ENCODE peak calls at places on chromosomes 2 and 18, in four cellular contexts. T, Y, L and A are unnamed samples.

GRCh38 chr2:63796376-63796775 is 45.3 kb upstream of the UGP2 start:
- DNase-seq in T (no peak), Y (no peak), L (no peak), A (no peak)

GRCh38 chr2:30048636-30049175 is 98.1 kb upstream of the YPEL5 start:
- DNase-seq in L (no peak), Y (no peak), T (no peak), A (no peak)

GRCh38 chr2:47650001-47650535 is 132.9 kb upstream of the MSH6 start:
- DNase-seq in L (no peak), Y (no peak), T (no peak), A (no peak)

GRCh38 chr18:48330016-48330991 is 78.9 kb downstream of the ZBTB7C start:
- DNase-seq in L (no peak), T (peak), Y (no peak), A (no peak)

GRCh38 chr2:9335322-9335754 is 88.0 kb downstream of the ITGB1BP1 start:
- DNase-seq in T (no peak), L (no peak), Y (no peak), A (no peak)

GRCh38 chr2:133975135-133975534 is 278.7 kb upstream of the MGAT5 start:
- DNase-seq in Y (no peak), L (no peak), T (no peak), A (no peak)

GRCh38 chr2:55721601-55722215 is 28.1 kb upstream of the PNPT1 start:
- DNase-seq in T (no peak), Y (no peak), L (no peak), A (no peak)

GRCh38 chr18:13369756-13370510 is 151.4 kb downstream of the LDLRAD4 start:
- DNase-seq in T (peak), Y (no peak), L (no peak), A (peak)

GRCh38 chr2:113796592-113797180 is 40.2 kb upstream of the SLC35F5 start:
- DNase-seq in Y (no peak), T (no peak), L (no peak), A (no peak)

GRCh38 chr2:158912122-158912521 is 56.3 kb upstream of the TANC1 start:
- DNase-seq in Y (no peak), T (no peak), L (no peak), A (no peak)

GRCh38 chr2:225765845-225766244 is 366.3 kb downstream of the NYAP2 start:
- DNase-seq in L (no peak), Y (no peak), T (no peak), A (no peak)

GRCh38 chr2:85248741-85249524 is 78.9 kb downstream of the TGOLN2 start:
- DNase-seq in Y (peak), T (no peak), L (no peak), A (no peak)

GRCh38 chr2:194166818-194167217 is 1490.2 kb upstream of the SLC39A10 start:
- DNase-seq in L (peak), Y (peak), T (no peak), A (no peak)

GRCh38 chr2:191677091-191677645 is 768 bp upstream of the NABP1 start:
- DNase-seq in T (peak), L (peak), Y (peak), A (no peak)

GRCh38 chr2:198309673-198310280 is 505.4 kb downstream of the PLCL1 start:
- DNase-seq in L (peak), T (peak), Y (peak), A (no peak)

GRCh38 chr18:63148449-63149199 is 170.9 kb downstream of the BCL2 start:
- DNase-seq in T (no peak), L (no peak), Y (no peak), A (no peak)

GRCh38 chr2:46079996-46080560 is 217.1 kb upstream of the EPAS1 start:
- DNase-seq in Y (no peak), T (no peak), L (no peak), A (no peak)

GRCh38 chr2:9782197-9782719 is 61.0 kb upstream of the TAF1B start:
- DNase-seq in L (no peak), Y (no peak), T (no peak), A (no peak)

GRCh38 chr2:44844651-44845270 is 96.7 kb upstream of the SIX3 start:
- DNase-seq in T (no peak), L (no peak), Y (no peak), A (peak)
- H3K27ac ChIP-seq in T (no peak), L (no peak), Y (no peak), A (no peak)

GRCh38 chr2:221100467-221101089 is 471.5 kb downstream of the EPHA4 start:
- DNase-seq in T (no peak), Y (peak), L (no peak), A (no peak)
- TF ChIP-seq CTCF in T (peak), Y (peak), L (no peak), A (no peak)

DNA sequence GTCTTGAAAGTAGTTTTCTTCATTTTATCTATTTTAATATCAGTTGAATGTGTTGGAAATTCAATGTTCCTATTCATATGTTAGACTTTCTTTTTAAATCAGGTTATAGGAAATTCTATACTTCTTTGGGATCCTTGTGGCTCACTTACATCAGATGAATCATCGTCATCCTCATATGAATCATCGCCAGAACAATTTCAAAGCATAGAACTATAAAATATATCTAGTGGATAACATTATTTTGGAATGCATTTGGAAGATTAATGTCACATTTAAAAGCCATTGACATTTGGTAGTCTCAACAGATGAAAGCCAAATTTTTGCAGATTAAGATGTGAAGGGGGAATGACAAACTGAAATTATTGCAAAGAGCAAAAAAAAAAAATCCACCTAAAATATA is 94.1 kb downstream of the FAM161A start:
- DNase-seq in L (no peak), Y (no peak), T (peak), A (no peak)
- H3K27ac ChIP-seq in L (no peak), Y (no peak), T (peak), A (no peak)

GRCh38 chr2:74148457-74149248 is 941 bp upstream of the BOLA3 start:
- DNase-seq in T (no peak), L (no peak), Y (no peak), A (no peak)
- TF ChIP-seq CTCF in T (no peak), L (no peak), Y (no peak), A (no peak)

GRCh38 chr2:69119104-69119503 is 106.1 kb downstream of the ANTXR1 start:
- DNase-seq in T (no peak), Y (no peak), L (no peak), A (no peak)

GRCh38 chr2:69118609-69119008 is 105.6 kb downstream of the ANTXR1 start:
- DNase-seq in L (no peak), Y (no peak), T (no peak), A (peak)

GRCh38 chr2:69114534-69114933 is 101.6 kb downstream of the ANTXR1 start:
- DNase-seq in T (no peak), Y (no peak), L (no peak), A (no peak)

GRCh38 chr2:69113627-69114026 is 100.6 kb downstream of the ANTXR1 start:
- DNase-seq in Y (no peak), L (no peak), T (no peak), A (no peak)

GRCh38 chr2:69116438-69116837 is 103.5 kb downstream of the ANTXR1 start:
- DNase-seq in Y (no peak), L (no peak), T (no peak), A (no peak)
- H3K27ac ChIP-seq in Y (no peak), L (no peak), T (no peak), A (peak)

DNA sequence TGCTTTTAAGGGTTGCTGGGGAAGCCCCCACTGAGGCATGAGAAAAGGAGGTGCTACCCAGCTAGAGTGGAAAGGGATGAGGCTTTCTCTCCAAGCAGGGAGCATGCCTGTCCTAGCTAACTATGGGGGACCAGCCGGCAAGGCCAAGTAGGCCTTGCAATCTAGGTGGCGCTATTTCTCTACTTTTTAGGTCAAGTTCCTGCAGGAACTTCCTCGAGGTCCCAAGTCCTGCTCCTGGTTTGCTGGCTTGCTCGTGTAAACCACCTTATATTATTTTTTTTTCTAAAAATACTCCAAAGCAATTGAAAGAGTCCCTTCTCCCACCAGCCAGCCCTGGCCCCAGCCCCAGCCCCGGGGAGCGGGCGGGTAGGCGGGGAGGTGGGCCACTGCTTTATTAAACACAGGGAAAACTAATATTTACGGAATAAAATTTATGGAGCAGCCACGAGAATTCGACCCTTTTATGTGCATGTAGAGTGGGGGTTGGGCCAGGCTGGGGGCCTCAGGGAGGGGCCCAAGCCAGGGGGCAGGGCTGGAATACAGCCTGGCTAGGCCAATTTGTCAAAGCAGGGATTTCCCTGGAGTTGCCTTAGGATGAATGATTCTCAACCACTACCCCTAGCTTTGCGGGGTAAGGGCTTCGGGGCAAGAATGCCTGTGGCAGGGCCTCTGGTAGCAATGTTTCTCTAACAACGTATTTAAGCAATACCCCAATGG is 12.8 kb upstream of the IHH start:
- DNase-seq in T (peak), L (peak), Y (peak), A (no peak)
- TF ChIP-seq CTCF in T (peak), L (peak), Y (peak), A (peak)

GRCh38 chr18:62126776-62127175 is 60.1 kb downstream of the PIGN start:
- DNase-seq in Y (no peak), L (no peak), T (no peak), A (no peak)
- H3K27ac ChIP-seq in Y (no peak), L (no peak), T (no peak), A (no peak)

DNA sequence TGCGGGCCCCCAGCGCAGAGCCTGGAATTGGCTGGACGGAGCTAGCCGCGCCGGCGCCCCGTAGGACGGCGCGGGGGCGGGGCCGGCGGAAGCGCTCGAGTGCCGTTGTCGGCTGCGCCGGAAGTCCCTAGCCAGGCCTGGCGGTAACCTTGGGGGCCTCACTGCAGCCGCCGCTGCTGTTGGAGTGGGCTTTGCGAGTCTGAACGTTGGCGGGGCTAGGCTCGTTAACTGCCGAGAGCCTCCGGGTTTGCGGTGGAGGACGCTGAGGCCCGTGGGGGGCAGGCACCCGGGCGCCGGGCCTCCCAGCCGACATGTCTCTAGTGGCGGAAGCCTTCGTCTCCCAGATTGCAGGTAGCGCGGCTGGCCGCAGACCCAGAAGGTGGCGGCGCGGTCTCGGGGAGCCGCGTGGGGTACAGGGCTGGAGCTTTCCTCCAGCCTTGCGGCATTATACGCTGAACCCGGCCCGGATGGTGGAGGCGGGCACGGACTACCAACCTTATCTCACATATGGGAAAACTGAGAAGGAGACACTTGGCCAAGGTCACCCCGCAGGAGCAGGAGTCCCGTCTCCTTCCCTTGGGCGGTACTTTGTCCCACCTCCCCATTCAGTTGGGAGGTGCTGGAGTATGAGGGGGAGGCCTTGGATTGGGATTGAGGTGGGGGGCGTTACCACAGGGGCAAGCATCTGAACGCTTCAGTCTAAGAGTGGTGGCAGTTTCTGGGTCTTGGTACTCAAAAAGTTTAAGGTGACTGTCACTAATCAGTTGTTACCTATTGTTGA is at the start of gene MTX2:
- DNase-seq in T (peak), L (peak), Y (peak), A (peak)
- TF ChIP-seq CTCF in T (no peak), L (peak), Y (peak), A (no peak)

DNA sequence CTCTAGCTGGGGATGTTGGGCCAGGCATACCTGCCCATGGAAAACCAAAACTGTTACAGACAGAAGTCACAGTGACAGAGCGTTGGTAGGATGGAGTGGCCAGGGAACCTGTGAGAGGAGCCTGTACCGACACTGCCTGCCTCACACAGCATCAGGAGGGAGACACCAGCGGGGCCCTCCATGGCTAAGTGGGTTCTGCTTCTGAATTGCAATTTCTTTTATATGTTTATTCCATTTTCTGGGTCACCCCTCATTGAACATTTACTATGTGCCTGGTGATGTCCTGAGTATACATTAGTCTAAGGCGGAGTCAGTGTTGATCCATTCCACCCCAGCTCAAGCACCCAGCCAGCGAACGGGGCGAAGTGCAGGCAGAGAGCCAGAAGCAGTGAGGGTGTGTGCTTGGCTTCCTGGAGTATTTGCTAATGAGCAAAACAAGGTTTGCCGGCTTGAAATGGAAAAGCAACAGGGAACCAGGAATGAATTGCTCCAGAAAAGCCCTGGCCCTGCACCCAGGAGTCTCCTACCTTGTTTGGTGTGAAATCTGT is 141.8 kb downstream of the SH3RF3 start:
- DNase-seq in L (no peak), T (no peak), Y (no peak), A (no peak)
- H3K27ac ChIP-seq in L (no peak), T (no peak), Y (no peak), A (no peak)

DNA sequence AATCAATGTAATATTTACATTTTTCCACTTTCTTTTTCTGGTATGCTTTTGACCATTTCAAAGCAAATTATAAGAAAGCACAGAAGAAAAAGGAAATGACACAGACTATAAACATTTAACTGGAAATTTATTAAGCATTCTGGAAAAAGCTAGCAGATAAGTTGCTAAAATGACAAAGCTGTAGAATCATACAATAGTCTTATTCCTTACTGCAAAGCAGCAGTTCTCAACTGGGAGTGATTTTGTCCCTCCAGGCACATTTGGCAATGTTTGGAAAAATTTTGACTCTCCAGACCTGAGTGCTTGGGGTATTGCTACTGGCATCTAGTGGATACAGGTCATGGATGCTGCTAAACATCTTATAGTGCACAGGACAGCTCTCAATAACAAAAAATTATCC is 75.1 kb downstream of the MBD5 start:
- DNase-seq in L (no peak), T (no peak), Y (no peak), A (no peak)
- TF ChIP-seq CTCF in L (no peak), T (no peak), Y (no peak), A (no peak)